ENCODE peak calls at places on chromosomes 6 and 20, in nine cellular contexts. N is heart left ventricle, Y is AG04450, Z is fibroblast of lung, A is right lobe of liver, I is left ventricle myocardium inferior, P is MM.1S, H is sigmoid colon, O is gastrocnemius medialis. D is an unnamed sample.

GRCh38 chr6:29019629-29020028 is 14.5 kb upstream of the ZNF311 start:
- DNase-seq in P (no peak), H (no peak), I (no peak), Y (no peak), Z (no peak), A (no peak), O (no peak), N (no peak), D (no peak)

GRCh38 chr6:84166395-84166794 is 61.0 kb downstream of the CEP162 start:
- DNase-seq in O (no peak), A (no peak), I (no peak), H (no peak), Y (no peak), Z (no peak), P (no peak), N (no peak), D (no peak)

GRCh38 chr20:17735206-17735804 is 35.5 kb downstream of the BANF2 start:
- DNase-seq in N (no peak), P (no peak), Z (peak; percentile 61), I (no peak), Y (peak; percentile 15), A (no peak), H (no peak), O (no peak), D (no peak)

GRCh38 chr6:30888472-30889137 is 4.3 kb downstream of the DDR1 start:
- DNase-seq in P (no peak), Z (peak; percentile 33), N (no peak), A (no peak), O (no peak), I (no peak), H (no peak), Y (no peak), D (no peak)

GRCh38 chr6:79196908-79197307 is 37.6 kb downstream of the HMGN3 start:
- DNase-seq in Z (no peak), O (no peak), I (no peak), P (no peak), A (no peak), N (no peak), Y (no peak), H (no peak), D (no peak)

GRCh38 chr6:56072856-56073255 is 174.5 kb downstream of the COL21A1 start:
- DNase-seq in N (no peak), Z (peak; percentile 84), I (no peak), Y (no peak), O (no peak), P (no peak), A (no peak), H (no peak), D (no peak)

GRCh38 chr6:129863664-129864063 is 2.5 kb upstream of the TMEM244 start:
- DNase-seq in P (no peak), H (no peak), A (no peak), Z (peak; percentile 43), I (no peak), N (no peak), Y (peak; percentile 55), O (no peak), D (no peak)

GRCh38 chr6:16295060-16295459 is 56.7 kb downstream of the GMPR start:
- DNase-seq in Y (no peak), N (no peak), P (no peak), H (no peak), A (no peak), I (no peak), Z (no peak), O (peak; percentile 10), D (no peak)

GRCh38 chr6:11615214-11615602 is 77.7 kb downstream of the TMEM170B start:
- DNase-seq in P (no peak), I (no peak), Z (peak; percentile 52), O (no peak), A (no peak), Y (no peak), N (no peak), H (no peak), D (no peak)

GRCh38 chr20:46562373-46563169 is 12.1 kb upstream of the OCSTAMP start:
- DNase-seq in A (no peak), H (peak; percentile 85), I (peak; percentile 54), Y (no peak), O (peak; percentile 47), N (peak; percentile 62), P (peak; percentile 79), Z (peak; percentile 71), D (peak; percentile 35)

DNA sequence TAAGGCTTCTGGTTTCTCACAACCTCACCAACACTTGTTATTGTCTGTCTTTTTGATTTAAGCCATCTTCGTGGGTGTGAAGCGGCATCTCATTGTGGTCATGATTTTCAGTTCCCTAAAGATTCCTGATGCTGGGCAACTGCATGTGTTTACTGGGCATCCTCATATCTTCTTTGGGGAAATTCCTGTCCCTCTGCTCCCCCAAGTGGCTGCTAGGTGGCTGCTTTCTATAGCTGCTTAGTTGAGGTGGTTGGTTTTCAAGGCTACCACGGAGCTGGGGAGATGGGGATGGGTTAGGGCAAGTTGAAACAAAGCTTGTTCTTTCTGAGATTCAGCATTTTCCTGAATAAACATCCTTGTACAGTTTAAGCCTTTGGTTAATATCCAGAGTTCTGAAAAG is 403.9 kb upstream of the SULF2 start:
- DNase-seq in Z (peak; percentile 8), A (no peak), N (no peak), I (no peak), P (peak; percentile 16), H (no peak), O (no peak), Y (no peak), D (no peak)
- TF ChIP-seq CTCF in Z (no peak), A (peak; percentile 44), N (no peak), I (peak; percentile 26), P (peak; percentile 54), H (no peak), O (no peak), Y (peak; percentile 22), D (no peak)

GRCh38 chr6:100177956-100178355 is 183.9 kb upstream of the MCHR2 start:
- DNase-seq in Z (peak; percentile 25), A (no peak), O (no peak), Y (no peak), H (no peak), P (no peak), I (no peak), N (no peak), D (no peak)
- H3K27ac ChIP-seq in Z (no peak overlapping the region), A (no peak overlapping the region), O (no peak overlapping the region), Y (no peak overlapping the region), H (no peak overlapping the region), P (no peak overlapping the region), I (peak overlapping the region; percentile 68), N (no peak overlapping the region), D (no peak overlapping the region)

DNA sequence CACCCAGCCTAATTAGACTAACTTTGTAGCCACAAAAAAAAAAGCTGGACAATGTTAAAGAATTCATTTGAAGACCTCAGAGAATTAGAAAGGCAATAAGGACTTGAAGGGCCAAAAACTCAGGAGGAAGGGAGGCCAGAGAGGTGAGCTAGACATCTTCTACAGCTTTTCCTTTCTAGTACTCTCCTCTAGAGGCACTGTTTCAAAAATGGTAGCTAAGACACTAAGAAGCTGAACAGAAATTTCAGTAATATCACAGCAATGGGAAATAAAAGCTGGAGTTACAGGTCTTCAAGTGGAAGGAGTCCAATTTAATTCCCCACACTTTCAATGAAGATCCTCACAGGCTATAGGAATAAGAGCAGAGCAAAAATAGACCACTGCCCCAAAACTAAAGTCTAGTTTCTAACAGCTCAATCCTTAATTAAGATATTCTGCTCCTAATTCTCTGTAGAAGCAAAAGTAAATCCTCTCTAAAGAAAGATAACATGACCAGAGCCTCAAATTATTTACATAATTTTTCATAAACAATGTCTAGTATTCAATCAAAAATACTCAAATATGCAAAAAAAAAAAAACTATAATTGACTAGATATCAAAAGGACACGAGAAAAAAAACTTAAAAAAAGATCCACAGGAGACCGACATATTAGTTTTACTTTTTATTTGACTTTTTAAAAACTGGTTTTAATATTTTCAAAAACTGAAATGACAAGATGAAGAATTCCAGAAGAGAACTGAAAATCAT is 63.7 kb downstream of the RNGTT start:
- DNase-seq in P (no peak), H (no peak), I (no peak), Y (no peak), N (no peak), Z (no peak), O (no peak), A (no peak), D (no peak)
- TF ChIP-seq CTCF in P (peak; percentile 35), H (no peak), I (no peak), Y (peak; percentile 27), N (no peak), Z (no peak), O (no peak), A (no peak), D (no peak)

GRCh38 chr6:145370559-145370958 is 364.8 kb downstream of the EPM2A start:
- DNase-seq in P (no peak), Z (no peak), N (no peak), A (no peak), H (no peak), Y (no peak), O (no peak), I (no peak), D (no peak)
- H3K27ac ChIP-seq in P (no peak overlapping the region), Z (no peak overlapping the region), N (no peak overlapping the region), A (no peak overlapping the region), H (no peak overlapping the region), Y (no peak overlapping the region), O (no peak overlapping the region), I (no peak overlapping the region), D (no peak overlapping the region)

GRCh38 chr6:23754197-23754596 is 371.8 kb upstream of the NRSN1 start:
- DNase-seq in P (no peak), H (no peak), Z (peak; percentile 9), I (no peak), A (no peak), N (no peak), Y (no peak), O (no peak), D (no peak)
- TF ChIP-seq CTCF in P (peak; percentile 3), H (no peak), Z (no peak), I (no peak), A (no peak), N (no peak), Y (no peak), O (no peak), D (no peak)

GRCh38 chr20:25496165-25496967 is 88.9 kb downstream of the GINS1 start:
- DNase-seq in I (no peak), N (no peak), A (peak; percentile 71), Y (no peak), Z (no peak), H (no peak), P (no peak), O (no peak), D (no peak)
- H3K27ac ChIP-seq in I (no peak overlapping the region), N (no peak overlapping the region), A (peak overlapping the region; percentile 37), Y (no peak overlapping the region), Z (no peak overlapping the region), H (no peak overlapping the region), P (no peak overlapping the region), O (no peak overlapping the region), D (no peak overlapping the region)